ENCODE peak calls at places on chromosomes 16 and 17, in six cellular contexts. U, V, I, F, Y and H are unnamed samples.

GRCh38 chr17:34617398-34617797 is 38.0 kb downstream of the TMEM132E start:
- DNase-seq in Y (no peak), I (no peak), U (no peak), F (no peak), V (no peak), H (no peak)

GRCh38 chr16:84532299-84532724 is 27.9 kb upstream of the MEAK7 start:
- DNase-seq in V (peak), U (no peak), Y (peak), F (peak), I (peak), H (peak)

GRCh38 chr17:80477647-80478478 is 1.5 kb upstream of the NPTX1 start:
- DNase-seq in I (peak), Y (no peak), V (peak), F (peak), U (no peak), H (no peak)

GRCh38 chr16:986925-987581 is 5.5 kb downstream of the SOX8 start:
- DNase-seq in Y (no peak), I (no peak), U (no peak), F (no peak), V (no peak), H (no peak)

GRCh38 chr17:68437979-68438877 is 19.1 kb downstream of the WIPI1 start:
- DNase-seq in U (no peak), I (no peak), V (no peak), Y (no peak), F (no peak), H (no peak)

GRCh38 chr17:82242977-82243647 is 14.3 kb downstream of the SLC16A3 start:
- DNase-seq in I (peak), V (no peak), U (peak), Y (peak), F (peak), H (peak)

GRCh38 chr17:57838857-57839570 is 10.8 kb downstream of the MRPS23 start:
- DNase-seq in I (no peak), V (no peak), F (no peak), U (no peak), Y (no peak), H (no peak)

GRCh38 chr17:58756246-58757161 is 850 bp downstream of the PPM1E start:
- DNase-seq in Y (no peak), F (no peak), V (peak), U (no peak), I (no peak), H (no peak)

GRCh38 chr17:20302191-20302917 is 165.0 kb downstream of the LGALS9B start:
- DNase-seq in V (no peak), U (no peak), F (no peak), I (peak), Y (no peak), H (no peak)

GRCh38 chr17:78499715-78500540 is 77.3 kb downstream of the DNAH17 start:
- DNase-seq in I (no peak), U (no peak), V (no peak), Y (no peak), F (no peak), H (no peak)

GRCh38 chr16:19240494-19240893 is 45.0 kb upstream of the CLEC19A start:
- DNase-seq in U (no peak), V (no peak), Y (no peak), I (no peak), F (no peak), H (no peak)

GRCh38 chr17:50642071-50642721 is 7.5 kb downstream of the ABCC3 start:
- DNase-seq in U (peak), Y (no peak), F (no peak), V (no peak), I (no peak), H (no peak)
- H3K4me3 ChIP-seq in U (no peak), Y (no peak), F (no peak), V (no peak), I (no peak), H (no peak)

GRCh38 chr17:1484586-1485310 is 7.7 kb downstream of the MYO1C start:
- DNase-seq in V (peak), Y (no peak), I (no peak), F (no peak), U (peak), H (no peak)
- TF ChIP-seq CTCF in V (peak), Y (peak), I (no peak), F (no peak), U (no peak), H (no peak)

GRCh38 chr16:2798723-2799204 is 494 bp downstream of the PRSS41 start:
- DNase-seq in U (no peak), Y (no peak), F (no peak), I (no peak), V (no peak), H (no peak)
- H3K4me3 ChIP-seq in U (no peak), Y (no peak), F (no peak), I (no peak), V (no peak), H (no peak)

GRCh38 chr17:7179317-7180254 is at the start of gene ASGR1:
- DNase-seq in V (no peak), I (no peak), U (peak), F (no peak), Y (no peak), H (no peak)
- TF ChIP-seq CTCF in V (no peak), I (no peak), U (no peak), F (no peak), Y (no peak), H (no peak)

GRCh38 chr16:67148656-67149275 is 2.0 kb downstream of the B3GNT9 start:
- DNase-seq in Y (no peak), F (no peak), U (no peak), I (no peak), V (no peak), H (no peak)
- H3K4me3 ChIP-seq in Y (no peak), F (no peak), U (no peak), I (no peak), V (no peak), H (no peak)

GRCh38 chr16:29898135-29898534 is 1.2 kb downstream of the SEZ6L2 start:
- DNase-seq in F (no peak), U (no peak), Y (no peak), V (peak), I (no peak), H (no peak)

GRCh38 chr16:29900888-29901606 is 759 bp downstream of the ASPHD1 start:
- DNase-seq in F (no peak), U (peak), Y (no peak), I (peak), V (peak), H (no peak)

GRCh38 chr16:29898786-29899515 is 399 bp downstream of the SEZ6L2 start:
- DNase-seq in U (peak), V (peak), Y (no peak), I (no peak), F (no peak), H (no peak)

GRCh38 chr16:29900102-29900887 is at the start of gene ASPHD1:
- DNase-seq in I (peak), V (peak), U (peak), F (peak), Y (no peak), H (peak)

GRCh38 chr16:29899516-29900101 is at the start of gene SEZ6L2:
- DNase-seq in F (peak), I (peak), Y (peak), V (peak), U (peak), H (peak)
- TF ChIP-seq CTCF in F (peak), I (peak), Y (peak), V (peak), U (peak), H (peak)